ENCODE peak calls at places on chromosome 13, in five cellular contexts. H is right atrium auricular region; W is CD4-positive, alpha-beta T cell; F is omental fat pad; K is heart left ventricle. I is an unnamed sample.
A peak's percentile ranks its signal among the peaks of the same experiment; 100 is the strongest.

GRCh38 chr13:107348931-107349330 is 781.0 kb upstream of the ARGLU1 start:
- DNase-seq in F (no peak), K (no peak), W (no peak), H (no peak), I (no peak)

GRCh38 chr13:44058586-44059238 is 179.0 kb downstream of the LACC1 start:
- DNase-seq in F (no peak), K (no peak), W (no peak), H (no peak), I (no peak)

GRCh38 chr13:43786766-43787517 is at the start of gene ENOX1:
- DNase-seq in K (peak; percentile 68), H (no peak), F (peak; percentile 29), W (no peak), I (peak; percentile 90)

GRCh38 chr13:62483774-62484173 is 1068.1 kb upstream of the PCDH20 start:
- DNase-seq in H (no peak), W (no peak), F (no peak), K (no peak), I (no peak)

GRCh38 chr13:23321534-23322241 is 111.8 kb downstream of the SACS start:
- DNase-seq in K (peak; percentile 32), F (no peak), W (no peak), H (peak; percentile 83), I (no peak)

GRCh38 chr13:39784347-39784746 is 128.9 kb downstream of the COG6 start:
- DNase-seq in K (no peak), W (no peak), H (no peak), F (no peak), I (no peak)

GRCh38 chr13:33194820-33195692 is 90.5 kb downstream of the STARD13 start:
- DNase-seq in K (peak; percentile 33), H (no peak), F (no peak), W (no peak), I (peak; percentile 88)

GRCh38 chr13:99688776-99689175 is 187.5 kb downstream of the TM9SF2 start:
- DNase-seq in W (no peak), H (no peak), F (no peak), K (no peak), I (no peak)

DNA sequence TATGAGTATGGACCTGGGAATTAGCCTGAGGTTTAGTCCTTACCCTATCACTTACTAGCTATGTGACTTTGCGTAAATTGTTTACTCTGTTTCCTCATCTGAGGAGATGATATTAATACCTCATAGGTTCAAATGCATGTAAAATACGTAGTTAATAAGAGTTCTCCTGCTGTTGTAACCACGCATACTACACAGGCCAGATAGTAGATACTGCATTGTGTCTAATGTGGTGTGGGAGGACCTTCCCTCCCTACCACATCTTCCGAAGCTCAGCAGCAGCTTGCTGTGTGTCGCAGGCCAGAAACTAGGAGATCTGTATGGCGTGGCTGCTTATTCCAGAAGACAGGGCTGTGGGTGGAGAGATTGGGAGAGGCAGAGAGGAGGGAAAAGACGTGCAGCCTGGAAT is 23.0 kb downstream of the GTF2F2 start:
- DNase-seq in F (no peak), K (no peak), H (no peak), W (no peak), I (no peak)
- TF ChIP-seq CTCF in F (no peak), K (no peak), H (no peak), W (no peak), I (no peak)

GRCh38 chr13:37679043-37679442 is 80.5 kb upstream of the POSTN start:
- DNase-seq in W (no peak), K (no peak), H (no peak), F (no peak), I (no peak)
- TF ChIP-seq CTCF in W (no peak), K (no peak), H (no peak), F (no peak), I (peak; percentile 24)

DNA sequence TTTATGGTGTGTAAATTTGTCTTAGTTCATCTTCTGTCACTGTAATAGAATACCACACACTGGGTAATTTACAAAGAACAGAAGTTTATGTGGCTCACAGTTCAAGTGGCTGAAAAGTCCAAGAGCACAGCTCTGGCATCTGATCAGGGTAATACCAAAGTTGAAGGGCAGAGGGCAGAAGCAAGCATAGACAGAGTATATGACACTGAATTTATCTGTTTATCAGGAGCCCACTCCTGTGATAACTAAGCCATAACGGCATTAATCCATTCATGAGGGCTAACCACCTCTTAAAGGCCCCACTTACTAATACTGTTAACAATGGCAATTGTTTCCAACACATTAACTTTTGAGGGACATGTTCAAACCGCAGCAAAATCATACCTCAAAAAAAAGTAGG is 4.0 kb upstream of the RFXAP start:
- DNase-seq in H (no peak), F (no peak), W (no peak), K (no peak), I (no peak)
- TF ChIP-seq CTCF in H (no peak), F (no peak), W (peak; percentile 14), K (peak; percentile 21), I (peak; percentile 32)

GRCh38 chr13:94968040-94968756 is 255.9 kb upstream of the SOX21 start:
- DNase-seq in W (no peak), H (no peak), K (no peak), F (no peak), I (no peak)
- TF ChIP-seq CTCF in W (no peak), H (no peak), K (no peak), F (no peak), I (no peak)

DNA sequence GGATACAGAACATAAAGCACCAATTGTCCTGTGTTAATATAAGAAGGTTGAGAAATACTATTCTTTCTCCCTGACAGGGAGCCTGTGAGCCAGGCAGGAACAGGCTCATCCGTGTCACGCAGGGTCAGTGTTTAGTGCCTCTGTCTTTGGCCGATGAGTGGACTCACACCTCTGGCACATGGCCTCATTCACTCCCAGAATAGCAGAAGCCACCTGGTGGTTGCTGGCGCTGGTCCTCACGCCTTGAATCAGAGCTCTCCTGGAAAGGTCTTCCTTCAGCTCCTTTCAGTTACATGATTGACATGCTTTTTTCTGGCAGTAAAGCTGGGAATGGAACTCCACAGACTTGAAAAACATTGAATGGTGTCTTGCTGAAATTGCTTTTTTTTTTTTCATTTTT is 28.1 kb upstream of the SIAH3 start:
- DNase-seq in F (no peak), W (no peak), H (no peak), K (peak; percentile 45), I (no peak)
- TF ChIP-seq CTCF in F (no peak), W (peak; percentile 21), H (no peak), K (peak; percentile 49), I (peak; percentile 14)

DNA sequence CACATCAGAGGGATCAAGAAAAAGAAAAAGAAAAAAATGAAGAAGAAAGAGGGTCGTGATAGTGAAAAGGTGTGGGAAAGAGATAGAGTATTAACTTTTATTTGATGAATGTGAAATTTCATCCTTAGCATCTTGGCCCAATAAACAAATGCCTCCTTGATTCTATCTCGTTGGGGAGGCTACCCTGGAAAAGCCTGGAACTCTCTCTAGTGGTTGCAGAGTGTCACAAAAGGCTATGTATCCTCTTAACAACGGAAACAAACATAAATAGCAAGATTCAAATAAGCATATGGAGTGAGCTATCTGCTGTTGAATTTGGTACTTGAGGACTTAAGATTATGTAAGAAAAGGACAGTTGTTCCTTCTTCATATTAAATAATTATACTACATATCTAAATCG is 557.4 kb downstream of the DCT start:
- DNase-seq in H (no peak), F (no peak), K (no peak), W (no peak), I (no peak)
- TF ChIP-seq CTCF in H (no peak), F (no peak), K (no peak), W (no peak), I (no peak)

GRCh38 chr13:51767100-51767499 is 36.9 kb downstream of the DHRS12 start:
- DNase-seq in W (no peak), H (no peak), K (no peak), F (no peak), I (peak; percentile 65)
- TF ChIP-seq CTCF in W (no peak), H (no peak), K (no peak), F (no peak), I (no peak)